ENCODE peak calls at places on chromosome 15, in four cellular contexts. R is uterus, K is dorsolateral prefrontal cortex, N is lower lobe of right lung. A is an unnamed sample.
A peak's percentile ranks its signal among the peaks of the same experiment; 100 is the strongest.

GRCh38 chr15:65957451-65957850 is 88.2 kb downstream of the RAB11A start:
- DNase-seq in R (no peak), K (no peak), N (no peak), A (no peak)

GRCh38 chr15:59180946-59181345 is 25.7 kb upstream of the LDHAL6B start:
- DNase-seq in R (no peak), K (no peak), N (no peak), A (no peak)

GRCh38 chr15:39230205-39230916 is 350.5 kb upstream of the THBS1 start:
- DNase-seq in R (no peak), K (no peak), N (no peak), A (no peak)

GRCh38 chr15:55277116-55277564 is 12.5 kb downstream of the RAB27A start:
- DNase-seq in R (no peak), K (no peak), N (no peak), A (no peak)

GRCh38 chr15:40323953-40324937 is 753 bp downstream of the INAFM2 start:
- DNase-seq in R (no peak), K (peak; percentile 43), N (peak; percentile 74), A (no peak)

GRCh38 chr15:64921711-64922110 is 10.0 kb downstream of the ANKDD1A start:
- DNase-seq in R (no peak), K (no peak), N (no peak), A (no peak)

GRCh38 chr15:25707656-25708365 is 155.3 kb downstream of the ATP10A start:
- DNase-seq in R (no peak), K (no peak), N (no peak), A (no peak)

GRCh38 chr15:79339588-79340314 is 28.8 kb downstream of the TMED3 start:
- DNase-seq in R (no peak), K (no peak), N (no peak), A (no peak)

GRCh38 chr15:45363334-45363733 is 15.0 kb downstream of the GATM start:
- DNase-seq in R (no peak), K (no peak), N (no peak), A (no peak)

GRCh38 chr15:47951761-47952160 is 169.0 kb upstream of the SLC24A5 start:
- DNase-seq in R (no peak), K (no peak), N (no peak), A (no peak)

GRCh38 chr15:39459538-39459937 is 121.3 kb upstream of the THBS1 start:
- DNase-seq in R (no peak), K (no peak), N (no peak), A (no peak)

GRCh38 chr15:90855139-90855538 is 13.2 kb upstream of the FURIN start:
- DNase-seq in R (no peak), K (no peak), N (no peak), A (no peak)

GRCh38 chr15:81492303-81492702 is 118.3 kb upstream of the TMC3 start:
- DNase-seq in R (no peak), K (peak; percentile 60), N (no peak), A (no peak)

GRCh38 chr15:58469432-58470353 is 37.9 kb downstream of the LIPC start:
- DNase-seq in R (no peak), K (no peak), N (no peak), A (no peak)

GRCh38 chr15:60353245-60353940 is 44.4 kb downstream of the ANXA2 start:
- DNase-seq in R (no peak), K (no peak), N (no peak), A (no peak)

GRCh38 chr15:41969851-41970431 is 2.4 kb downstream of the EHD4 start:
- DNase-seq in R (no peak), K (no peak), N (no peak), A (no peak)

GRCh38 chr15:99863527-99864198 is 130.4 kb upstream of the LYSMD4 start:
- DNase-seq in R (no peak), K (no peak), N (no peak), A (no peak)

GRCh38 chr15:39908186-39908585 is 11.9 kb downstream of the GPR176 start:
- DNase-seq in R (no peak), K (peak; percentile 47), N (no peak), A (no peak)

GRCh38 chr15:98859149-98859548 is 148.4 kb downstream of the PGPEP1L start:
- DNase-seq in R (no peak), K (no peak), N (no peak), A (no peak)

GRCh38 chr15:40412095-40412759 is 6.6 kb downstream of the IVD start:
- DNase-seq in R (no peak), K (no peak), N (no peak), A (no peak)

GRCh38 chr15:53469422-53469821 is 290.0 kb downstream of the WDR72 start:
- DNase-seq in R (no peak), K (no peak), N (no peak), A (no peak)

GRCh38 chr15:41215708-41216107 is 14.8 kb downstream of the EXD1 start:
- DNase-seq in R (no peak), K (no peak), N (no peak), A (no peak)

GRCh38 chr15:41848595-41848994 is 9.9 kb downstream of the PLA2G4B start:
- DNase-seq in R (no peak), K (no peak), N (no peak), A (no peak)

GRCh38 chr15:69154026-69154425 is 6.4 kb upstream of the GLCE start:
- DNase-seq in R (no peak), K (no peak), N (no peak), A (no peak)

GRCh38 chr15:44033894-44034293 is 161.2 kb downstream of the FRMD5 start:
- DNase-seq in R (no peak), K (peak; percentile 64), N (no peak), A (no peak)

GRCh38 chr15:50247819-50248650 is 17.5 kb downstream of the HDC start:
- DNase-seq in R (no peak), K (no peak), N (peak; percentile 67), A (no peak)

GRCh38 chr15:80176443-80176842 is 23.6 kb downstream of the FAH start:
- DNase-seq in R (no peak), K (no peak), N (no peak), A (no peak)

DNA sequence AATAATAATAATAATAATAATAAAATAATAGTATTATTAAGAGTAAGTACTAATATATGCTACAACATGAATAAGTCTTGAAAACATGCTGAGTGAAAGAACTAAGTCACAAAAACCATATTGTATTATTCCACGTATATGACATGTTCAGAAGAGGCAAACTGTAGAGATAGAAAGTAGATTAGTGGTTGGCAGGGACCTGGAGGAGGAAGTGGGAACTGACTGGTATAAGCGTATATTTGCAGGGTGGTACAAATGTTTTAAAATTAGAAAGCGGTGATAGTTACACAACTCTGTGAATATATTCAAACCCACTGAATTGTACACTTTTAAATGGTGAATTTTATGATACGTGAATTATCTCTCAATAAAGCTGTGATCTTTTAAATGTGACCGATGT is 32.8 kb downstream of the LRRK1 start:
- DNase-seq in R (no peak), K (no peak), N (no peak), A (no peak)
- TF ChIP-seq CTCF in R (no peak), K (no peak), N (no peak), A (no peak)

GRCh38 chr15:26711445-26711844 is 61.4 kb downstream of the GABRB3 start:
- DNase-seq in R (no peak), K (no peak), N (no peak), A (no peak)

GRCh38 chr15:26716069-26716468 is 56.8 kb downstream of the GABRB3 start:
- DNase-seq in R (no peak), K (no peak), N (no peak), A (no peak)

GRCh38 chr15:26713498-26713897 is 59.4 kb downstream of the GABRB3 start:
- DNase-seq in R (no peak), K (peak; percentile 67), N (no peak), A (no peak)

DNA sequence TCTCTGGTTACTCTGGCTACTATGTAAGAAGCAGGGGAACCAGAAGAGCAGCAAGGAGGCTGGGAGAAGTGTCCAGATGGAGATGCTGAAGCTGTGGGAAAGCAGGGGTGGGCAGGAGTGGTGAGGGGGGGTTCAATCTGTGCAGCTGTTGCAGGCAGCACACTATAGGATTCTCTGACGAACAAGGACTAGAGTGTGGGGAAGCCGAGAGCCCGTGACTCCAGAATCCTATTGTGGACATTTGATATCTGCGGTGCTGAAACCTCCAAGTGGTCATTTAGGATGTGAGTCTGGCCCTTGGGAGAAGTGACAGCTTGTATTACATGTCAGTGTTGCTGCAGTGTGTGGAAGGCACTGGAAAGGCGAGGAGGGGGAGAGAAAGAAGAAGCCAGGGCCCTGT is 60.5 kb downstream of the GABRB3 start:
- DNase-seq in R (no peak), K (no peak), N (no peak), A (no peak)
- H3K4me3 ChIP-seq in R (no peak overlapping the region), K (peak overlapping the region; percentile 10), N (no peak overlapping the region), A (no peak overlapping the region)

DNA sequence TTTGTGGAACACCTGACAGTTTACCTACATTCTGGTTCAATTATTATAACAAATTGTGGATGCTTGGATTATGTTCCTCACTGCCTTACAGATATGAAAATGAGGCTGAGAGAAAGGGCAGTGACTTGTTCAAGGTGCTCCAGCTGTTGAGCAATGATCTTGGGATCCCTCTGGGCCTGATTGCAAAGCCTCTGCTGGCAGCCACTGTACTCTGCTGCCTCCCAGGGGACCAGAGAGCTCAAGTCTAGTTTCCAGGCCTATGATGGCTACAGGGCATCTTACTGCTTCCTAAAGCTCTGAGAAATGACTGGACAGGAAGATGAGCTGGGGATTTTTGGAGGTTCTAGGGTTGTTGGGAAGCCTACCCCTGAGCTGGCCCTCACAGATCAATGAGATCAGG is 2.3 kb upstream of the SHC4 start:
- DNase-seq in R (no peak), K (no peak), N (no peak), A (no peak)
- TF ChIP-seq CTCF in R (no peak), K (no peak), N (no peak), A (no peak)

GRCh38 chr15:67115567-67115966 is 50.2 kb downstream of the SMAD3 start:
- DNase-seq in R (no peak), K (no peak), N (no peak), A (no peak)

GRCh38 chr15:67114846-67115521 is 49.6 kb downstream of the SMAD3 start:
- DNase-seq in R (no peak), K (no peak), N (no peak), A (no peak)

GRCh38 chr15:67118808-67119207 is 53.4 kb downstream of the SMAD3 start:
- DNase-seq in R (no peak), K (no peak), N (no peak), A (no peak)

GRCh38 chr15:67117356-67117755 is 52.0 kb downstream of the SMAD3 start:
- DNase-seq in R (no peak), K (no peak), N (no peak), A (no peak)

GRCh38 chr15:67116742-67117141 is 51.3 kb downstream of the SMAD3 start:
- DNase-seq in R (no peak), K (no peak), N (no peak), A (no peak)
- H3K4me3 ChIP-seq in R (no peak overlapping the region), K (no peak overlapping the region), N (no peak overlapping the region), A (no peak overlapping the region)

DNA sequence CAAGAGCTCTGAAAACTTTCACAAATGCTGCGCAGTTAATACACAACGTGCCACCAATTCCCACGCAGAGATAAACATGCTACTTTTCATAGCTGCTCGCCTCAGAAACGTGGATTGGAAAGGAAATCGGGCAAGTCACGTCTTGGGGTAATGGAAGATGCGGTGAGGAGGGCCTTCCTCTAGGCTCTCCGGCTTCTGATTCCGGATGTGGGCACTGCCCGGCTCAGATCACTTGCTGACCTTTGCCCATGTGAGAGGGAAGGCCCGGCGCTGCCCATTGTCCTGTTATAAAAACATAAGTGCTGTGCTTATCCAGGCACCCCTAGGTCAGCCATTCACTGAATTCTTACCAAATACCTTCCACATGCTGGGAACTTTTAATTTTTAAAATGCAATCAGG is 1.9 kb downstream of the ST8SIA2 start:
- DNase-seq in R (no peak), K (no peak), N (no peak), A (no peak)
- TF ChIP-seq CTCF in R (no peak), K (no peak), N (no peak), A (no peak)